ENCODE peak calls at places on chromosomes 13 and 19, in ten cellular contexts. G is WTC11; X is Peyer's patch; O is dorsolateral prefrontal cortex; Y is mammary epithelial cell; I is colonic mucosa; Z is fibroblast of lung; K is CD4-positive, alpha-beta T cell; M is neural crest cell; U is cardiac fibroblast. J is an unnamed sample.

GRCh38 chr19:36686365-36687213 is 823 bp upstream of the ZNF567 start:
- DNase-seq in O (no peak), X (no peak), U (peak; percentile 9), I (no peak), Z (no peak), G (no peak), Y (no peak), K (no peak), M (no peak), J (no peak)

GRCh38 chr19:9823816-9824215 is 3.9 kb upstream of the UBL5 start:
- DNase-seq in X (no peak), G (no peak), K (no peak), Y (no peak), O (no peak), M (no peak), U (no peak), I (no peak), Z (no peak), J (no peak)

GRCh38 chr19:47226426-47227346 is 4.3 kb downstream of the BBC3 start:
- DNase-seq in X (peak; percentile 91), K (no peak), U (peak; percentile 83), I (peak; percentile 95), G (no peak), O (no peak), Z (peak; percentile 62), M (no peak), Y (peak; percentile 50), J (peak; percentile 53)

GRCh38 chr13:99821741-99822140 is 149.8 kb downstream of the ZIC5 start:
- DNase-seq in I (no peak), X (no peak), O (no peak), Z (peak; percentile 9), G (no peak), Y (no peak), M (no peak), U (no peak), K (no peak), J (no peak)

GRCh38 chr19:46620716-46621115 is 4.2 kb downstream of the PTGIR start:
- DNase-seq in K (no peak), M (no peak), O (no peak), U (peak; percentile 83), I (no peak), G (no peak), Z (peak; percentile 76), Y (no peak), X (no peak), J (no peak)

GRCh38 chr19:4186087-4186993 is 3.9 kb downstream of the ANKRD24 start:
- DNase-seq in M (peak; percentile 95), Y (peak; percentile 56), X (peak; percentile 65), Z (peak; percentile 31), I (peak; percentile 95), O (no peak), K (peak; percentile 68), U (peak; percentile 79), G (peak; percentile 96), J (peak; percentile 87)

GRCh38 chr13:72258340-72258981 is 391.5 kb upstream of the DACH1 start:
- DNase-seq in K (no peak), I (no peak), M (no peak), X (no peak), O (no peak), U (no peak), Y (no peak), G (peak; percentile 35), Z (peak; percentile 6), J (peak; percentile 6)

GRCh38 chr19:17526922-17527321 is 15.5 kb downstream of the PGLS start:
- DNase-seq in O (no peak), Y (no peak), X (peak; percentile 91), Z (no peak), U (no peak), K (no peak), I (no peak), G (no peak), M (no peak), J (no peak)

GRCh38 chr13:63190742-63191141 is 1775.1 kb upstream of the PCDH20 start:
- DNase-seq in O (no peak), Z (peak; percentile 92), U (peak; percentile 38), G (no peak), M (no peak), X (no peak), Y (no peak), I (no peak), K (no peak), J (no peak)

GRCh38 chr13:63184693-63185092 is 1769.0 kb upstream of the PCDH20 start:
- DNase-seq in G (peak; percentile 62), X (no peak), K (no peak), Y (no peak), I (no peak), U (peak; percentile 69), M (no peak), O (no peak), Z (peak; percentile 93), J (no peak)

GRCh38 chr13:63189712-63190111 is 1774.1 kb upstream of the PCDH20 start:
- DNase-seq in U (no peak), X (no peak), K (no peak), Z (no peak), I (no peak), O (no peak), G (no peak), Y (no peak), M (no peak), J (no peak)

DNA sequence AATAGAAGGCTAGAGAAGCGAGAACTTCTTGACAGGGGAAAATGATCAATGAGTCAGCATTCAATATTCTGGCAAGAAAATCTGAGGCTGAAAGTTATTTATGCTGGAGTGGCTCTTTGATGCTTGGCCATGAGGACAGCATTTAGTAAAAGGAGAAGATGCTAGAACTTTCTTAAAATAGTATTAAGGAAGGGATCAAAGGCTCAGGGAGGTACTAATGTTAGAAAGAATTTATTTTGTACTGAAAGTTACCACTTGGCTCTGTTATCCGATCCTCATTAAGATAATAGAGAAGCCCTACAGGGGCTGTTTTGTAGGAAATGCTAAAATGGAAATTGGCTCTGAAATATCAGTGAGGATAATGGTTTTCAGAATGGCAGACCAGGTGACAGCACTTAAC is 1774.6 kb upstream of the PCDH20 start:
- DNase-seq in I (no peak), O (no peak), K (no peak), Y (no peak), M (no peak), U (no peak), X (no peak), Z (peak; percentile 64), G (no peak), J (no peak)
- TF ChIP-seq CTCF in I (no peak), O (no peak), K (no peak), Y (no peak), M (no peak), U (no peak), X (no peak), Z (no peak), G (no peak), J (no peak)

DNA sequence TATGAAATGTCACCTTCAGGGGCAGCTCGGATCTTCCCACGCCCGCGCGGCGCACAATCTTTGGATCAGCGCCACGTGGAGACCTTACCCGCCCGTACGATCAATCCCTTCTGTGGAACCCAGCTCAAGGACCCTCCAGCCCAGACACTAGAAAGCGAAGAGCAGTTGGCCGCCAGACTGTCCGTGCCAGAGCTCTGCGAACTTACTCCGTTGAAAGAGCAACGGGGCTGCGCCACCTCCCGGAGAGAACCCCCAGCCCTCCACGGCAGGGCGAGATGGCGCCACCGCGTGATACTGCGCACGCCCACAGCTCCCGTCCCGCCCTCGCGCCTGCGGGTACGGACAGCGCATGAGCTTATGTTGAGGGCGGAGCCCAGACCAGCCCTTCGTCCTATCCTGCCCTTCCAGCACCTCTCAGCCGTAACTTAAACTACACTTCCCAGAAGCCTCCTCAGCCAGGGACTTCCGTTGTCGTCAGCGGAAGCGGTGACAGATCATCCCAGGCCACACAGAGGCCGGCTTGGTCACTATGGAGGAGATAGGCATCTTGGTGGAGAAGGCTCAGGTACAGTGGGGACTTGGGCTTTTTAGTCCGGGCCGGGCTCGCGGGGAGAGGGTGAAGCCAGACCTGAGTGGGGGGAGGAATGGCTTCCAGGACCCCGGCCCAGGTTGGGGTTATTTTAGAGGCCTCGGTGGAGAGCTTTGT is at the start of gene PSMC4:
- DNase-seq in I (peak; percentile 98), Z (peak; percentile 99), K (peak; percentile 98), U (peak; percentile 99), M (peak; percentile 95), Y (peak; percentile 99), X (peak; percentile 97), G (peak; percentile 97), O (peak; percentile 98), J (peak; percentile 98)
- TF ChIP-seq CTCF in I (peak; percentile 70), Z (peak; percentile 68), K (peak; percentile 88), U (peak; percentile 81), M (peak; percentile 76), Y (peak; percentile 87), X (peak; percentile 98), G (no peak), O (peak; percentile 91), J (peak; percentile 70)

DNA sequence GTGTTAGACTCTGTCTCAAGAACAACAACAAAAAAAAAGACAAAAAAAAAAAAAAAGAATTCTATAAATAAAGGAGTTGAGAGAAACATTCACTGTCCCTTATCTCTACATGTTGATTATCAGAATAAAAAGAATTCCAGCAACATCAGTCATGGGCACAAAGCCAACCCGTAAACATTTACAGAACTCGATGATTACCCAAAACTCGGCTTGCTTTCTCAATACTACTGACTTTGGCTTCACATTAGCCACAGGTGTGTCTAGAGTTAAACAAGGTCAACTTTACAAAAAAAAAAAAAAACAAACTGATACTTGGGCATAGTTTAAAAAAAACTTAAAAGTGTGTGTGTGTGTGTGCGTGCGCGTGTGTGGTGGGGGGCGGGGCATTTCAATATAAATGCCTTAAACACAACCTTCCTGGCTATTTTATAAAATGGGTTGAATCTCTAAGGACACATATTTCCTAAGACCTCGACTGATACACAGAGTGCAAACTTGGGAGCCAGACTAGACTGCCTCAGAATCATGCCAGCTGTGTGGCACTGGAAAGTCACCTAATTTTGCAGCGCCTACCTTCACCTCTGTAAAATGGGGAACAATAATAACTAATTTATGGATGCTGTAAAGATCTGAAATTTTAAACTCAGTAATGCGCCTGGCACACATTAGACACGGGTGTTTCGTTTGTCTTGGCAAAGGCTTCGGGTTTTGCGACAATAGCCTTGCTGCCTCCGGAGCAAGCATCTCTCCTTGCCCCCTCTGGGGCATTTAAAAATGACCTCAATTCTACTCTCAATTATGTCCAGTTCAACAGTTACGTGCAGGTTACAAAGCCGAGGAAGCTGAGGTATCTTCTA is 925 bp downstream of the EBPL start:
- DNase-seq in U (peak; percentile 55), O (no peak), K (no peak), G (no peak), Z (peak; percentile 68), Y (peak; percentile 33), I (peak; percentile 59), M (no peak), X (no peak), J (no peak)
- TF ChIP-seq CTCF in U (no peak), O (no peak), K (no peak), G (no peak), Z (no peak), Y (no peak), I (no peak), M (no peak), X (no peak), J (no peak)

GRCh38 chr19:13429563-13429962 is 76.7 kb downstream of the CACNA1A start:
- DNase-seq in M (no peak), U (no peak), K (no peak), O (no peak), G (no peak), Z (peak; percentile 10), Y (no peak), X (no peak), I (no peak), J (peak; percentile 52)

GRCh38 chr19:13427273-13428051 is 78.8 kb downstream of the CACNA1A start:
- DNase-seq in K (no peak), Z (no peak), U (no peak), G (no peak), Y (no peak), M (no peak), X (no peak), O (no peak), I (no peak), J (no peak)

GRCh38 chr19:13430790-13431582 is 75.3 kb downstream of the CACNA1A start:
- DNase-seq in Y (peak; percentile 25), U (peak; percentile 67), O (no peak), Z (peak; percentile 36), M (peak; percentile 44), X (no peak), G (peak; percentile 82), I (peak; percentile 37), K (peak; percentile 30), J (peak; percentile 73)

GRCh38 chr19:13425151-13425550 is 81.1 kb downstream of the CACNA1A start:
- DNase-seq in X (no peak), K (no peak), M (no peak), O (no peak), U (no peak), Z (no peak), I (no peak), G (no peak), Y (peak; percentile 17), J (no peak)

GRCh38 chr19:13428352-13428751 is 77.9 kb downstream of the CACNA1A start:
- DNase-seq in X (no peak), K (peak; percentile 1), U (peak; percentile 49), Z (peak; percentile 18), Y (peak; percentile 6), O (no peak), M (peak; percentile 12), I (peak; percentile 17), G (peak; percentile 28), J (peak; percentile 32)
- TF ChIP-seq CTCF in X (no peak), K (peak; percentile 48), U (peak; percentile 73), Z (peak; percentile 63), Y (peak; percentile 74), O (peak; percentile 51), M (peak; percentile 67), I (no peak), G (peak; percentile 45), J (peak; percentile 78)